ENCODE peak calls at places on chromosomes 11 and 22, in four cellular contexts. C is transverse colon, O is cardiac muscle cell, I is NB4. F is an unnamed sample.

GRCh38 chr11:69376155-69377028 is 82.4 kb downstream of the MYEOV start:
- DNase-seq in I (no peak), C (peak), O (no peak), F (no peak)

GRCh38 chr22:27809226-27809625 is 7.7 kb upstream of the MN1 start:
- DNase-seq in O (no peak), I (no peak), C (no peak), F (no peak)

GRCh38 chr11:86678823-86679222 is 6.4 kb upstream of the ME3 start:
- DNase-seq in I (no peak), O (no peak), C (no peak), F (no peak)

GRCh38 chr22:49156662-49157285 is 670.9 kb downstream of the BRD1 start:
- DNase-seq in O (no peak), C (peak), I (no peak), F (no peak)

GRCh38 chr11:95991101-95991500 is 67.2 kb upstream of the MTMR2 start:
- DNase-seq in I (no peak), C (no peak), O (no peak), F (no peak)

GRCh38 chr11:104892723-104893511 is 5.3 kb downstream of the CASP12 start:
- DNase-seq in I (no peak), O (peak), C (no peak), F (no peak)

GRCh38 chr11:17077520-17078401 is at the start of gene RPS13:
- DNase-seq in I (peak), O (peak), C (peak), F (peak)

GRCh38 chr22:36331912-36332622 is 55.7 kb downstream of the MYH9 start:
- DNase-seq in C (peak), O (peak), I (peak), F (no peak)

GRCh38 chr22:27993774-27994350 is 74.8 kb upstream of the PITPNB start:
- DNase-seq in I (no peak), C (peak), O (no peak), F (no peak)

GRCh38 chr22:26579331-26579886 is 10.5 kb downstream of the TPST2 start:
- DNase-seq in O (no peak), C (peak), I (peak), F (no peak)
- H3K4me3 ChIP-seq in O (no peak), C (no peak), I (no peak), F (no peak)

GRCh38 chr11:97332271-97332670 is 942.5 kb downstream of the JRKL start:
- DNase-seq in C (no peak), O (no peak), I (no peak), F (no peak)
- H3K4me3 ChIP-seq in C (no peak), O (no peak), I (no peak), F (no peak)

GRCh38 chr11:125063429-125064043 is 431 bp downstream of the SLC37A2 start:
- DNase-seq in O (no peak), C (no peak), I (peak), F (peak)
- H3K4me3 ChIP-seq in O (peak), C (peak), I (peak), F (peak)

GRCh38 chr11:1546536-1547466 is 25.3 kb downstream of the DUSP8 start:
- DNase-seq in C (peak), O (peak), I (peak), F (no peak)
- H3K4me3 ChIP-seq in C (peak), O (peak), I (no peak), F (peak)

GRCh38 chr22:17086301-17086700 is 1.5 kb downstream of the IL17RA start:
- DNase-seq in C (no peak), O (no peak), I (peak), F (no peak)
- H3K4me3 ChIP-seq in C (no peak), O (no peak), I (peak), F (peak)

GRCh38 chr11:57425565-57426438 is 1.1 kb downstream of the SLC43A3 start:
- DNase-seq in I (peak), C (peak), O (peak), F (peak)
- H3K4me3 ChIP-seq in I (peak), C (peak), O (no peak), F (peak)

F was measured in esophagus muscularis mucosa.